ENCODE peak calls at places on chromosomes 3 and 15, in eight cellular contexts. One of them, this sample, is unnamed.

GRCh38 chr3:143002083-143002712 is 828 bp downstream of the U2SURP start:
- DNase-seq in ascending aorta: no peak
- DNase-seq in AG04450: no peak
- DNase-seq in thyroid gland: no peak
- DNase-seq in tibial artery: no peak
- DNase-seq in astrocyte of the spinal cord: peak
- DNase-seq in omental fat pad: no peak
- DNase-seq in progenitor cell of endocrine pancreas: no peak
- DNase-seq in this sample: no peak

GRCh38 chr3:72746412-72747411 is 101.5 kb downstream of the SHQ1 start:
- DNase-seq in AG04450: no peak
- DNase-seq in ascending aorta: no peak
- DNase-seq in progenitor cell of endocrine pancreas: no peak
- DNase-seq in thyroid gland: no peak
- DNase-seq in tibial artery: no peak
- DNase-seq in astrocyte of the spinal cord: peak
- DNase-seq in omental fat pad: no peak
- DNase-seq in this sample: no peak

GRCh38 chr15:69346112-69346511 is 47.4 kb downstream of the PAQR5 start:
- DNase-seq in tibial artery: no peak
- DNase-seq in astrocyte of the spinal cord: peak
- DNase-seq in progenitor cell of endocrine pancreas: no peak
- DNase-seq in omental fat pad: no peak
- DNase-seq in thyroid gland: no peak
- DNase-seq in ascending aorta: no peak
- DNase-seq in AG04450: no peak
- DNase-seq in this sample: no peak

GRCh38 chr3:57252404-57252803 is 24.9 kb downstream of the APPL1 start:
- DNase-seq in ascending aorta: no peak
- DNase-seq in thyroid gland: no peak
- DNase-seq in AG04450: no peak
- DNase-seq in astrocyte of the spinal cord: no peak
- DNase-seq in tibial artery: no peak
- DNase-seq in progenitor cell of endocrine pancreas: no peak
- DNase-seq in omental fat pad: no peak
- DNase-seq in this sample: no peak

GRCh38 chr15:69424748-69425413 is 10.7 kb downstream of the KIF23 start:
- DNase-seq in progenitor cell of endocrine pancreas: no peak
- DNase-seq in omental fat pad: no peak
- DNase-seq in tibial artery: no peak
- DNase-seq in astrocyte of the spinal cord: peak
- DNase-seq in AG04450: no peak
- DNase-seq in thyroid gland: no peak
- DNase-seq in ascending aorta: no peak
- DNase-seq in this sample: no peak

GRCh38 chr3:138850151-138850550 is 15.4 kb upstream of the PIK3CB start:
- DNase-seq in thyroid gland: peak
- DNase-seq in progenitor cell of endocrine pancreas: no peak
- DNase-seq in omental fat pad: no peak
- DNase-seq in AG04450: no peak
- DNase-seq in astrocyte of the spinal cord: peak
- DNase-seq in tibial artery: no peak
- DNase-seq in ascending aorta: no peak
- DNase-seq in this sample: no peak

GRCh38 chr15:55907797-55908196 is 85.6 kb downstream of the NEDD4 start:
- DNase-seq in progenitor cell of endocrine pancreas: no peak
- DNase-seq in AG04450: peak
- DNase-seq in omental fat pad: no peak
- DNase-seq in astrocyte of the spinal cord: peak
- DNase-seq in tibial artery: no peak
- DNase-seq in thyroid gland: no peak
- DNase-seq in ascending aorta: no peak
- DNase-seq in this sample: no peak

GRCh38 chr3:9500108-9501050 is 53.2 kb downstream of the LHFPL4 start:
- DNase-seq in omental fat pad: no peak
- DNase-seq in astrocyte of the spinal cord: peak
- DNase-seq in progenitor cell of endocrine pancreas: peak
- DNase-seq in thyroid gland: peak
- DNase-seq in AG04450: no peak
- DNase-seq in ascending aorta: no peak
- DNase-seq in tibial artery: no peak
- DNase-seq in this sample: peak

GRCh38 chr3:61986473-61986872 is 386.9 kb downstream of the FEZF2 start:
- DNase-seq in tibial artery: no peak
- DNase-seq in omental fat pad: no peak
- DNase-seq in AG04450: no peak
- DNase-seq in ascending aorta: no peak
- DNase-seq in progenitor cell of endocrine pancreas: no peak
- DNase-seq in astrocyte of the spinal cord: no peak
- DNase-seq in thyroid gland: no peak
- DNase-seq in this sample: no peak

GRCh38 chr15:99703603-99704443 is 29.4 kb downstream of the LYSMD4 start:
- DNase-seq in tibial artery: no peak
- DNase-seq in omental fat pad: no peak
- DNase-seq in thyroid gland: no peak
- DNase-seq in ascending aorta: no peak
- DNase-seq in astrocyte of the spinal cord: peak
- DNase-seq in AG04450: peak
- DNase-seq in progenitor cell of endocrine pancreas: no peak
- DNase-seq in this sample: no peak

GRCh38 chr15:46456431-46456830 is 821.6 kb downstream of the SQOR start:
- DNase-seq in ascending aorta: no peak
- DNase-seq in tibial artery: no peak
- DNase-seq in thyroid gland: no peak
- DNase-seq in astrocyte of the spinal cord: no peak
- DNase-seq in omental fat pad: no peak
- DNase-seq in AG04450: no peak
- DNase-seq in progenitor cell of endocrine pancreas: no peak
- DNase-seq in this sample: no peak

GRCh38 chr15:31128919-31129768 is 27.6 kb upstream of the TRPM1 start:
- DNase-seq in omental fat pad: peak
- DNase-seq in astrocyte of the spinal cord: peak
- DNase-seq in tibial artery: peak
- DNase-seq in thyroid gland: peak
- DNase-seq in ascending aorta: no peak
- DNase-seq in progenitor cell of endocrine pancreas: peak
- DNase-seq in AG04450: peak
- DNase-seq in this sample: peak

GRCh38 chr3:10495003-10495402 is 10.4 kb downstream of the ATP2B2 start:
- DNase-seq in omental fat pad: no peak
- DNase-seq in tibial artery: no peak
- DNase-seq in ascending aorta: no peak
- DNase-seq in astrocyte of the spinal cord: peak
- DNase-seq in thyroid gland: peak
- DNase-seq in AG04450: no peak
- DNase-seq in progenitor cell of endocrine pancreas: no peak
- DNase-seq in this sample: no peak

GRCh38 chr15:38504680-38505467 is 50.9 kb downstream of the FAM98B start:
- DNase-seq in thyroid gland: no peak
- DNase-seq in ascending aorta: no peak
- DNase-seq in omental fat pad: no peak
- DNase-seq in progenitor cell of endocrine pancreas: no peak
- DNase-seq in AG04450: no peak
- DNase-seq in astrocyte of the spinal cord: peak
- DNase-seq in tibial artery: no peak
- DNase-seq in this sample: no peak

GRCh38 chr15:101250931-101251829 is 668 bp downstream of the CHSY1 start:
- DNase-seq in thyroid gland: peak
- DNase-seq in tibial artery: peak
- DNase-seq in astrocyte of the spinal cord: no peak
- DNase-seq in progenitor cell of endocrine pancreas: peak
- DNase-seq in omental fat pad: no peak
- DNase-seq in ascending aorta: no peak
- DNase-seq in AG04450: no peak
- DNase-seq in this sample: peak

GRCh38 chr15:98649621-98649995 is 1.3 kb downstream of the IGF1R start:
- DNase-seq in progenitor cell of endocrine pancreas: peak
- DNase-seq in tibial artery: peak
- DNase-seq in AG04450: no peak
- DNase-seq in astrocyte of the spinal cord: no peak
- DNase-seq in thyroid gland: peak
- DNase-seq in omental fat pad: no peak
- DNase-seq in ascending aorta: no peak
- DNase-seq in this sample: peak

GRCh38 chr3:20739814-20740213 is 553.8 kb upstream of the SGO1 start:
- DNase-seq in astrocyte of the spinal cord: no peak
- DNase-seq in tibial artery: no peak
- DNase-seq in omental fat pad: no peak
- DNase-seq in AG04450: no peak
- DNase-seq in thyroid gland: no peak
- DNase-seq in ascending aorta: no peak
- DNase-seq in progenitor cell of endocrine pancreas: no peak
- DNase-seq in this sample: no peak

GRCh38 chr3:133987933-133988484 is 41.7 kb downstream of the SLCO2A1 start:
- DNase-seq in tibial artery: no peak
- DNase-seq in thyroid gland: no peak
- DNase-seq in progenitor cell of endocrine pancreas: no peak
- DNase-seq in AG04450: no peak
- DNase-seq in ascending aorta: no peak
- DNase-seq in astrocyte of the spinal cord: no peak
- DNase-seq in omental fat pad: no peak
- DNase-seq in this sample: no peak

GRCh38 chr15:34951993-34952392 is 17.5 kb downstream of the AQR start:
- DNase-seq in AG04450: no peak
- DNase-seq in omental fat pad: no peak
- DNase-seq in astrocyte of the spinal cord: peak
- DNase-seq in thyroid gland: no peak
- DNase-seq in tibial artery: no peak
- DNase-seq in progenitor cell of endocrine pancreas: no peak
- DNase-seq in ascending aorta: no peak
- DNase-seq in this sample: no peak

GRCh38 chr3:187186801-187187421 is 10.4 kb upstream of the RTP1 start:
- DNase-seq in tibial artery: peak
- DNase-seq in thyroid gland: peak
- DNase-seq in omental fat pad: no peak
- DNase-seq in progenitor cell of endocrine pancreas: no peak
- DNase-seq in AG04450: peak
- DNase-seq in ascending aorta: peak
- DNase-seq in astrocyte of the spinal cord: peak
- DNase-seq in this sample: no peak

GRCh38 chr15:99452010-99452409 is 113.8 kb upstream of the MEF2A start:
- DNase-seq in ascending aorta: no peak
- DNase-seq in tibial artery: no peak
- DNase-seq in omental fat pad: no peak
- DNase-seq in thyroid gland: no peak
- DNase-seq in AG04450: no peak
- DNase-seq in astrocyte of the spinal cord: no peak
- DNase-seq in progenitor cell of endocrine pancreas: no peak
- DNase-seq in this sample: no peak

GRCh38 chr15:94247789-94248638 is 16.7 kb downstream of the MCTP2 start:
- DNase-seq in ascending aorta: no peak
- DNase-seq in thyroid gland: no peak
- DNase-seq in astrocyte of the spinal cord: no peak
- DNase-seq in progenitor cell of endocrine pancreas: no peak
- DNase-seq in omental fat pad: no peak
- DNase-seq in tibial artery: no peak
- DNase-seq in AG04450: no peak
- DNase-seq in this sample: no peak

GRCh38 chr15:67520976-67521769 is at the start of gene C15orf61:
- DNase-seq in AG04450: no peak
- DNase-seq in astrocyte of the spinal cord: peak
- DNase-seq in ascending aorta: peak
- DNase-seq in thyroid gland: peak
- DNase-seq in omental fat pad: peak
- DNase-seq in tibial artery: peak
- DNase-seq in progenitor cell of endocrine pancreas: peak
- DNase-seq in this sample: peak
- TF ChIP-seq CTCF in AG04450: peak
- TF ChIP-seq CTCF in astrocyte of the spinal cord: no peak
- TF ChIP-seq CTCF in ascending aorta: no peak
- TF ChIP-seq CTCF in thyroid gland: no peak
- TF ChIP-seq CTCF in omental fat pad: no peak
- TF ChIP-seq CTCF in tibial artery: no peak
- TF ChIP-seq CTCF in progenitor cell of endocrine pancreas: no peak
- TF ChIP-seq CTCF in this sample: no peak

DNA sequence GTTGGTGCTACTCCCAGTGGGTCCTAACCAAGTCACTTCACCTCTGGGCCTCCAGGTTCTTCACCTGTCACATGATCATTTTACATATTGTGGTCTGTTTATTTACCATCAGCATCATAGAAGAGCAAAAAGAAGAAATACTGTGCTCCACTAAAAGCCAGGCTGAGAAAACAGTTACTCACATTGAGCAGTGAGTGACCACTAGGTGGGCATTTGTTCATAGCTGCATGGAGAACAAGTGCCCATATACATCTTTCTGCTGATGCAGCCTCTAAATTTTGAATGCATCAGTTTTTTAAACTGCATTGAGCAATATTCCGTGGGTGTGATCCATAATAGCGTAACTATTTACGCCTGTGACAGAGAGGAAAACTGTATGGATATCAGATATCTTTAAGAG is 76.2 kb downstream of the DCUN1D1 start:
- DNase-seq in astrocyte of the spinal cord: no peak
- DNase-seq in thyroid gland: no peak
- DNase-seq in ascending aorta: no peak
- DNase-seq in progenitor cell of endocrine pancreas: no peak
- DNase-seq in omental fat pad: no peak
- DNase-seq in AG04450: no peak
- DNase-seq in tibial artery: no peak
- DNase-seq in this sample: no peak
- TF ChIP-seq CTCF in astrocyte of the spinal cord: peak
- TF ChIP-seq CTCF in thyroid gland: no peak
- TF ChIP-seq CTCF in ascending aorta: no peak
- TF ChIP-seq CTCF in progenitor cell of endocrine pancreas: peak
- TF ChIP-seq CTCF in omental fat pad: no peak
- TF ChIP-seq CTCF in AG04450: peak
- TF ChIP-seq CTCF in tibial artery: no peak
- TF ChIP-seq CTCF in this sample: no peak

DNA sequence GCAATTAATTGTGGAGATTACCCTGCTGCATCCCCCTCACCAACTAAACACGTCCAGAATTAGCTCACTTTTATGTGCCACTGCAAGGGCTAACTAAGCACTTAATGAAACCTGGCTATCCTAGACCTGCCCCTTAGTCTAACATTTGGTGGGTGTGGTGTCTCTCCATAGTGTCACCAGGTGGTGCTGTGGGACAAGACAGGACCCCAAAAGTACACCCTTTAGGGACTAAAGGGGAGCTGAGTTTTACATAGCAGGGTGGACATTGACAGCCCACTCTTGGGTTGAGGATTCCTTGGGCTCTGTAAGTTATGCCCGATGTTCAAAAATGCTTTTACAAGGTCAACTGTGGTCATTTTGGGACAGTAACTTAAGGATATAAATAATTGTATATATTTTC is 5.7 kb downstream of the DUT start:
- DNase-seq in AG04450: no peak
- DNase-seq in ascending aorta: no peak
- DNase-seq in omental fat pad: no peak
- DNase-seq in thyroid gland: no peak
- DNase-seq in progenitor cell of endocrine pancreas: no peak
- DNase-seq in tibial artery: no peak
- DNase-seq in astrocyte of the spinal cord: no peak
- DNase-seq in this sample: no peak
- TF ChIP-seq CTCF in AG04450: peak
- TF ChIP-seq CTCF in ascending aorta: no peak
- TF ChIP-seq CTCF in omental fat pad: no peak
- TF ChIP-seq CTCF in thyroid gland: no peak
- TF ChIP-seq CTCF in progenitor cell of endocrine pancreas: peak
- TF ChIP-seq CTCF in tibial artery: no peak
- TF ChIP-seq CTCF in astrocyte of the spinal cord: peak
- TF ChIP-seq CTCF in this sample: no peak

GRCh38 chr3:117193390-117193789 is 483.8 kb downstream of the TUSC7 start:
- DNase-seq in astrocyte of the spinal cord: no peak
- DNase-seq in thyroid gland: no peak
- DNase-seq in progenitor cell of endocrine pancreas: no peak
- DNase-seq in AG04450: no peak
- DNase-seq in ascending aorta: no peak
- DNase-seq in tibial artery: no peak
- DNase-seq in omental fat pad: no peak
- DNase-seq in this sample: no peak
- TF ChIP-seq CTCF in astrocyte of the spinal cord: peak
- TF ChIP-seq CTCF in thyroid gland: no peak
- TF ChIP-seq CTCF in progenitor cell of endocrine pancreas: peak
- TF ChIP-seq CTCF in AG04450: peak
- TF ChIP-seq CTCF in ascending aorta: no peak
- TF ChIP-seq CTCF in tibial artery: no peak
- TF ChIP-seq CTCF in omental fat pad: no peak
- TF ChIP-seq CTCF in this sample: no peak

This sample was measured in mesothelial cell of epicardium.